ENCODE peak calls at places on chromosomes 5 and 9, in seven cellular contexts. D, S, G, Z, F, J and Y are unnamed samples.

GRCh38 chr5:143204474-143205246 is 198.8 kb downstream of the NR3C1 start:
- DNase-seq in D (no peak), S (no peak), G (no peak), Z (no peak), F (no peak), J (no peak), Y (no peak)

GRCh38 chr9:97387504-97387886 is 24.4 kb upstream of the TDRD7 start:
- DNase-seq in D (no peak), S (no peak), G (no peak), Z (no peak), F (no peak), J (no peak), Y (no peak)

GRCh38 chr5:138334867-138335447 is 3.1 kb upstream of the FAM53C start:
- DNase-seq in D (no peak), S (no peak), G (no peak), Z (no peak), F (no peak), J (peak; percentile 23), Y (no peak)

GRCh38 chr9:95048225-95049087 is 269.1 kb downstream of the FANCC start:
- DNase-seq in D (peak; percentile 51), S (peak; percentile 35), G (peak; percentile 65), Z (peak; percentile 22), F (peak; percentile 83), J (no peak), Y (no peak)

GRCh38 chr9:86843182-86843581 is 104.1 kb downstream of the GAS1 start:
- DNase-seq in D (no peak), S (no peak), G (peak; percentile 16), Z (no peak), F (peak; percentile 43), J (peak; percentile 19), Y (no peak)

GRCh38 chr9:109251080-109251775 is 69.6 kb downstream of the EPB41L4B start:
- DNase-seq in D (peak; percentile 92), S (no peak), G (peak; percentile 77), Z (no peak), F (peak; percentile 94), J (peak; percentile 65), Y (peak; percentile 87)

GRCh38 chr9:112169368-112169767 is 5.7 kb downstream of the SUSD1 start:
- DNase-seq in D (no peak), S (no peak), G (no peak), Z (no peak), F (no peak), J (no peak), Y (no peak)

GRCh38 chr5:90248640-90249039 is 160.9 kb downstream of the CETN3 start:
- DNase-seq in D (no peak), S (no peak), G (no peak), Z (no peak), F (no peak), J (no peak), Y (no peak)

GRCh38 chr5:98069876-98070512 is 703.5 kb upstream of the RGMB start:
- DNase-seq in D (no peak), S (no peak), G (peak; percentile 15), Z (no peak), F (no peak), J (peak; percentile 43), Y (no peak)

GRCh38 chr5:112917453-112918005 is 4.5 kb downstream of the REEP5 start:
- DNase-seq in D (no peak), S (no peak), G (peak; percentile 18), Z (no peak), F (no peak), J (peak; percentile 49), Y (no peak)